ENCODE peak calls at places on chromosomes 12 and 14, in eight cellular contexts. One of them, this sample, is unnamed.

GRCh38 chr12:47955059-47955458 is 8.3 kb upstream of the TMEM106C start:
- DNase-seq in AG09319: no peak
- DNase-seq in A549: no peak
- DNase-seq in Calu3: no peak
- DNase-seq in AG04450: no peak
- DNase-seq in mesothelial cell of epicardium: no peak
- DNase-seq in lung: no peak
- DNase-seq in RWPE1: no peak
- DNase-seq in this sample: no peak

GRCh38 chr14:101187017-101187815 is 283.7 kb upstream of the RTL1 start:
- DNase-seq in AG09319: no peak
- DNase-seq in A549: no peak
- DNase-seq in Calu3: no peak
- DNase-seq in AG04450: no peak
- DNase-seq in mesothelial cell of epicardium: no peak
- DNase-seq in lung: peak; percentile 23
- DNase-seq in RWPE1: no peak
- DNase-seq in this sample: peak; percentile 4

GRCh38 chr12:32264995-32265394 is 134.4 kb upstream of the FGD4 start:
- DNase-seq in AG09319: peak; percentile 23
- DNase-seq in A549: no peak
- DNase-seq in Calu3: no peak
- DNase-seq in AG04450: no peak
- DNase-seq in mesothelial cell of epicardium: no peak
- DNase-seq in lung: no peak
- DNase-seq in RWPE1: no peak
- DNase-seq in this sample: no peak

GRCh38 chr12:49792976-49793580 is 35.1 kb downstream of the NCKAP5L start:
- DNase-seq in AG09319: no peak
- DNase-seq in A549: no peak
- DNase-seq in Calu3: no peak
- DNase-seq in AG04450: no peak
- DNase-seq in mesothelial cell of epicardium: no peak
- DNase-seq in lung: no peak
- DNase-seq in RWPE1: no peak
- DNase-seq in this sample: no peak

GRCh38 chr14:85308531-85309300 is 221.2 kb upstream of the FLRT2 start:
- DNase-seq in AG09319: no peak
- DNase-seq in A549: no peak
- DNase-seq in Calu3: no peak
- DNase-seq in AG04450: no peak
- DNase-seq in mesothelial cell of epicardium: no peak
- DNase-seq in lung: no peak
- DNase-seq in RWPE1: no peak
- DNase-seq in this sample: no peak

GRCh38 chr12:47527816-47528215 is 178.0 kb downstream of the RPAP3 start:
- DNase-seq in AG09319: no peak
- DNase-seq in A549: no peak
- DNase-seq in Calu3: no peak
- DNase-seq in AG04450: no peak
- DNase-seq in mesothelial cell of epicardium: no peak
- DNase-seq in lung: no peak
- DNase-seq in RWPE1: no peak
- DNase-seq in this sample: no peak

GRCh38 chr12:91317324-91317723 is 134.7 kb upstream of the DCN start:
- DNase-seq in AG09319: no peak
- DNase-seq in A549: no peak
- DNase-seq in Calu3: no peak
- DNase-seq in AG04450: no peak
- DNase-seq in mesothelial cell of epicardium: no peak
- DNase-seq in lung: no peak
- DNase-seq in RWPE1: no peak
- DNase-seq in this sample: no peak

GRCh38 chr12:106342397-106343212 is 14.9 kb upstream of the POLR3B start:
- DNase-seq in AG09319: peak; percentile 63
- DNase-seq in A549: peak; percentile 25
- DNase-seq in Calu3: peak; percentile 36
- DNase-seq in AG04450: no peak
- DNase-seq in mesothelial cell of epicardium: no peak
- DNase-seq in lung: peak; percentile 68
- DNase-seq in RWPE1: peak; percentile 51
- DNase-seq in this sample: no peak

GRCh38 chr12:130803707-130804106 is 35.3 kb downstream of the STX2 start:
- DNase-seq in AG09319: no peak
- DNase-seq in A549: no peak
- DNase-seq in Calu3: no peak
- DNase-seq in AG04450: no peak
- DNase-seq in mesothelial cell of epicardium: no peak
- DNase-seq in lung: no peak
- DNase-seq in RWPE1: no peak
- DNase-seq in this sample: no peak

GRCh38 chr14:58288106-58288792 is 10.1 kb upstream of the ARID4A start:
- DNase-seq in AG09319: peak; percentile 12
- DNase-seq in A549: no peak
- DNase-seq in Calu3: no peak
- DNase-seq in AG04450: no peak
- DNase-seq in mesothelial cell of epicardium: no peak
- DNase-seq in lung: no peak
- DNase-seq in RWPE1: no peak
- DNase-seq in this sample: no peak

GRCh38 chr12:88036368-88036965 is 7.3 kb upstream of the C12orf50 start:
- DNase-seq in AG09319: peak; percentile 16
- DNase-seq in A549: no peak
- DNase-seq in Calu3: peak; percentile 9
- DNase-seq in AG04450: no peak
- DNase-seq in mesothelial cell of epicardium: no peak
- DNase-seq in lung: no peak
- DNase-seq in RWPE1: peak; percentile 41
- DNase-seq in this sample: no peak

GRCh38 chr14:64550539-64551333 is 975 bp downstream of the PPP1R36 start:
- DNase-seq in AG09319: no peak
- DNase-seq in A549: no peak
- DNase-seq in Calu3: no peak
- DNase-seq in AG04450: no peak
- DNase-seq in mesothelial cell of epicardium: no peak
- DNase-seq in lung: no peak
- DNase-seq in RWPE1: no peak
- DNase-seq in this sample: no peak

GRCh38 chr12:131162113-131162512 is 208.4 kb downstream of the ADGRD1 start:
- DNase-seq in AG09319: no peak
- DNase-seq in A549: no peak
- DNase-seq in Calu3: no peak
- DNase-seq in AG04450: no peak
- DNase-seq in mesothelial cell of epicardium: no peak
- DNase-seq in lung: no peak
- DNase-seq in RWPE1: no peak
- DNase-seq in this sample: no peak

GRCh38 chr12:47586952-47587669 is 118.7 kb downstream of the RPAP3 start:
- DNase-seq in AG09319: no peak
- DNase-seq in A549: no peak
- DNase-seq in Calu3: no peak
- DNase-seq in AG04450: no peak
- DNase-seq in mesothelial cell of epicardium: no peak
- DNase-seq in lung: no peak
- DNase-seq in RWPE1: no peak
- DNase-seq in this sample: no peak

GRCh38 chr12:119308743-119309456 is 25.6 kb upstream of the CCDC60 start:
- DNase-seq in AG09319: no peak
- DNase-seq in A549: no peak
- DNase-seq in Calu3: no peak
- DNase-seq in AG04450: no peak
- DNase-seq in mesothelial cell of epicardium: no peak
- DNase-seq in lung: no peak
- DNase-seq in RWPE1: no peak
- DNase-seq in this sample: no peak

GRCh38 chr12:32126720-32127119 is 20.1 kb downstream of the BICD1 start:
- DNase-seq in AG09319: no peak
- DNase-seq in A549: no peak
- DNase-seq in Calu3: peak; percentile 7
- DNase-seq in AG04450: peak; percentile 76
- DNase-seq in mesothelial cell of epicardium: no peak
- DNase-seq in lung: no peak
- DNase-seq in RWPE1: no peak
- DNase-seq in this sample: no peak

GRCh38 chr14:97524579-97525319 is 727.6 kb downstream of the VRK1 start:
- DNase-seq in AG09319: no peak
- DNase-seq in A549: no peak
- DNase-seq in Calu3: no peak
- DNase-seq in AG04450: no peak
- DNase-seq in mesothelial cell of epicardium: no peak
- DNase-seq in lung: no peak
- DNase-seq in RWPE1: no peak
- DNase-seq in this sample: no peak

GRCh38 chr14:104891664-104892500 is 26.8 kb downstream of the CEP170B start:
- DNase-seq in AG09319: no peak
- DNase-seq in A549: no peak
- DNase-seq in Calu3: no peak
- DNase-seq in AG04450: no peak
- DNase-seq in mesothelial cell of epicardium: no peak
- DNase-seq in lung: no peak
- DNase-seq in RWPE1: no peak
- DNase-seq in this sample: no peak

GRCh38 chr14:35297677-35298076 is 5.5 kb downstream of the PSMA6 start:
- DNase-seq in AG09319: no peak
- DNase-seq in A549: no peak
- DNase-seq in Calu3: no peak
- DNase-seq in AG04450: no peak
- DNase-seq in mesothelial cell of epicardium: no peak
- DNase-seq in lung: no peak
- DNase-seq in RWPE1: no peak
- DNase-seq in this sample: no peak

GRCh38 chr12:117231750-117232149 is 41.5 kb upstream of the FBXO21 start:
- DNase-seq in AG09319: no peak
- DNase-seq in A549: no peak
- DNase-seq in Calu3: no peak
- DNase-seq in AG04450: no peak
- DNase-seq in mesothelial cell of epicardium: no peak
- DNase-seq in lung: no peak
- DNase-seq in RWPE1: no peak
- DNase-seq in this sample: no peak

GRCh38 chr14:96904201-96904600 is 107.0 kb downstream of the VRK1 start:
- DNase-seq in AG09319: no peak
- DNase-seq in A549: no peak
- DNase-seq in Calu3: no peak
- DNase-seq in AG04450: no peak
- DNase-seq in mesothelial cell of epicardium: no peak
- DNase-seq in lung: no peak
- DNase-seq in RWPE1: peak; percentile 5
- DNase-seq in this sample: no peak

GRCh38 chr14:102020058-102020971 is 55.9 kb downstream of the DYNC1H1 start:
- DNase-seq in AG09319: peak; percentile 38
- DNase-seq in A549: no peak
- DNase-seq in Calu3: no peak
- DNase-seq in AG04450: peak; percentile 67
- DNase-seq in mesothelial cell of epicardium: no peak
- DNase-seq in lung: no peak
- DNase-seq in RWPE1: no peak
- DNase-seq in this sample: no peak

GRCh38 chr12:66596189-66596588 is 82.7 kb downstream of the GRIP1 start:
- DNase-seq in AG09319: no peak
- DNase-seq in A549: no peak
- DNase-seq in Calu3: no peak
- DNase-seq in AG04450: no peak
- DNase-seq in mesothelial cell of epicardium: no peak
- DNase-seq in lung: no peak
- DNase-seq in RWPE1: peak; percentile 34
- DNase-seq in this sample: no peak

GRCh38 chr12:121520119-121520518 is 60.7 kb downstream of the KDM2B start:
- DNase-seq in AG09319: no peak
- DNase-seq in A549: no peak
- DNase-seq in Calu3: no peak
- DNase-seq in AG04450: no peak
- DNase-seq in mesothelial cell of epicardium: no peak
- DNase-seq in lung: peak; percentile 33
- DNase-seq in RWPE1: no peak
- DNase-seq in this sample: no peak

GRCh38 chr12:122421815-122422737 is at the start of gene CLIP1:
- DNase-seq in AG09319: peak; percentile 25
- DNase-seq in A549: peak; percentile 40
- DNase-seq in Calu3: peak; percentile 87
- DNase-seq in AG04450: no peak
- DNase-seq in mesothelial cell of epicardium: peak; percentile 49
- DNase-seq in lung: peak; percentile 68
- DNase-seq in RWPE1: no peak
- DNase-seq in this sample: no peak

DNA sequence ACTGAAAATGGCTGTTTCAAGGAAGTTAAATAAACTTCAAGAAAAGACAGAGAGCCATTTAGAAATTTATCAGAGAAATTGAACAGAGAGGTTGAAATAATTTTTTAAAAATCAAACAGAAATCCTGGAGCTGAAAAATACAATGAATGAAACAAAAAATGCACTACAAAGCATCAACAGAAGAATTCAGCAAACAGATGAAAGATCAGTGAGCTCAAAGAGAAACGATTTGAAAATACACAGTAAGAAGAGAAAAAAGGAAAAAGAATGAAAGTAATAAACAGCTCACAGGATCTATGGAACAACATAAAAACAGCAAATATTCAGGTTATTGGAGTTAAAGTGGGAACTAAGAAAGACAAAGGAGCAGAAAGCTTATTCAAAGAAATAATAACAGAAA is 26.2 kb downstream of the COX16 start:
- DNase-seq in AG09319: no peak
- DNase-seq in A549: no peak
- DNase-seq in Calu3: no peak
- DNase-seq in AG04450: no peak
- DNase-seq in mesothelial cell of epicardium: no peak
- DNase-seq in lung: no peak
- DNase-seq in RWPE1: no peak
- DNase-seq in this sample: no peak
- TF ChIP-seq CTCF in AG09319: no peak
- TF ChIP-seq CTCF in A549: no peak
- TF ChIP-seq CTCF in Calu3: no peak
- TF ChIP-seq CTCF in AG04450: no peak
- TF ChIP-seq CTCF in mesothelial cell of epicardium: no peak
- TF ChIP-seq CTCF in lung: no peak
- TF ChIP-seq CTCF in RWPE1: no peak
- TF ChIP-seq CTCF in this sample: no peak

GRCh38 chr14:91858536-91859275 is 8.6 kb downstream of the TC2N start:
- DNase-seq in AG09319: peak; percentile 76
- DNase-seq in A549: peak; percentile 48
- DNase-seq in Calu3: peak; percentile 63
- DNase-seq in AG04450: no peak
- DNase-seq in mesothelial cell of epicardium: no peak
- DNase-seq in lung: no peak
- DNase-seq in RWPE1: no peak
- DNase-seq in this sample: no peak
- TF ChIP-seq CTCF in AG09319: no peak
- TF ChIP-seq CTCF in A549: peak; percentile 25
- TF ChIP-seq CTCF in Calu3: no peak
- TF ChIP-seq CTCF in AG04450: no peak
- TF ChIP-seq CTCF in mesothelial cell of epicardium: no peak
- TF ChIP-seq CTCF in lung: no peak
- TF ChIP-seq CTCF in RWPE1: no peak
- TF ChIP-seq CTCF in this sample: no peak

GRCh38 chr12:108815875-108816594 is 41.3 kb downstream of the SSH1 start:
- DNase-seq in AG09319: no peak
- DNase-seq in A549: no peak
- DNase-seq in Calu3: no peak
- DNase-seq in AG04450: no peak
- DNase-seq in mesothelial cell of epicardium: no peak
- DNase-seq in lung: no peak
- DNase-seq in RWPE1: no peak
- DNase-seq in this sample: no peak
- TF ChIP-seq CTCF in AG09319: no peak
- TF ChIP-seq CTCF in A549: no peak
- TF ChIP-seq CTCF in Calu3: no peak
- TF ChIP-seq CTCF in AG04450: no peak
- TF ChIP-seq CTCF in mesothelial cell of epicardium: no peak
- TF ChIP-seq CTCF in lung: no peak
- TF ChIP-seq CTCF in RWPE1: no peak
- TF ChIP-seq CTCF in this sample: no peak

GRCh38 chr14:54931598-54932340 is 29.1 kb upstream of the GCH1 start:
- DNase-seq in AG09319: no peak
- DNase-seq in A549: no peak
- DNase-seq in Calu3: no peak
- DNase-seq in AG04450: no peak
- DNase-seq in mesothelial cell of epicardium: no peak
- DNase-seq in lung: no peak
- DNase-seq in RWPE1: no peak
- DNase-seq in this sample: no peak
- TF ChIP-seq CTCF in AG09319: no peak
- TF ChIP-seq CTCF in A549: no peak
- TF ChIP-seq CTCF in Calu3: no peak
- TF ChIP-seq CTCF in AG04450: no peak
- TF ChIP-seq CTCF in mesothelial cell of epicardium: no peak
- TF ChIP-seq CTCF in lung: no peak
- TF ChIP-seq CTCF in RWPE1: no peak
- TF ChIP-seq CTCF in this sample: no peak